ENCODE peak calls at places on chromosomes 1 and 21, in four cellular contexts. One of them, this sample, is unnamed.

GRCh38 chr1:20448626-20449215 is 37.3 kb downstream of the CAMK2N1 start:
- DNase-seq in astrocyte: no peak
- DNase-seq in activated CD8-positive, alpha-beta memory T cell treated with anti-CD3 and anti-CD28 coated beads for 1 hour: no peak
- DNase-seq in retinal pigment epithelial cell: no peak
- DNase-seq in this sample: no peak

GRCh38 chr1:207814469-207814868 is 62.6 kb downstream of the CD46 start:
- DNase-seq in retinal pigment epithelial cell: no peak
- DNase-seq in activated CD8-positive, alpha-beta memory T cell treated with anti-CD3 and anti-CD28 coated beads for 1 hour: no peak
- DNase-seq in astrocyte: no peak
- DNase-seq in this sample: no peak

GRCh38 chr1:83554174-83554573 is 444.8 kb downstream of the TTLL7 start:
- DNase-seq in retinal pigment epithelial cell: no peak
- DNase-seq in astrocyte: no peak
- DNase-seq in activated CD8-positive, alpha-beta memory T cell treated with anti-CD3 and anti-CD28 coated beads for 1 hour: no peak
- DNase-seq in this sample: no peak

GRCh38 chr1:117511273-117511672 is 94.6 kb upstream of the TENT5C start:
- DNase-seq in astrocyte: no peak
- DNase-seq in activated CD8-positive, alpha-beta memory T cell treated with anti-CD3 and anti-CD28 coated beads for 1 hour: no peak
- DNase-seq in retinal pigment epithelial cell: no peak
- DNase-seq in this sample: no peak

GRCh38 chr1:9374748-9375345 is 82.2 kb downstream of the SPSB1 start:
- DNase-seq in astrocyte: no peak
- DNase-seq in activated CD8-positive, alpha-beta memory T cell treated with anti-CD3 and anti-CD28 coated beads for 1 hour: no peak
- DNase-seq in retinal pigment epithelial cell: peak; percentile 48
- DNase-seq in this sample: no peak

GRCh38 chr1:10497109-10497508 is 22.4 kb downstream of the PEX14 start:
- DNase-seq in retinal pigment epithelial cell: no peak
- DNase-seq in activated CD8-positive, alpha-beta memory T cell treated with anti-CD3 and anti-CD28 coated beads for 1 hour: no peak
- DNase-seq in astrocyte: no peak
- DNase-seq in this sample: no peak

GRCh38 chr21:33061233-33061632 is 8.7 kb upstream of the OLIG1 start:
- DNase-seq in activated CD8-positive, alpha-beta memory T cell treated with anti-CD3 and anti-CD28 coated beads for 1 hour: no peak
- DNase-seq in retinal pigment epithelial cell: no peak
- DNase-seq in astrocyte: no peak
- DNase-seq in this sample: no peak

GRCh38 chr1:209674957-209675566 is at the start of gene G0S2:
- DNase-seq in retinal pigment epithelial cell: no peak
- DNase-seq in activated CD8-positive, alpha-beta memory T cell treated with anti-CD3 and anti-CD28 coated beads for 1 hour: no peak
- DNase-seq in astrocyte: peak; percentile 29
- DNase-seq in this sample: no peak

GRCh38 chr1:209607102-209607794 is 23.7 kb downstream of the CAMK1G start:
- DNase-seq in retinal pigment epithelial cell: no peak
- DNase-seq in activated CD8-positive, alpha-beta memory T cell treated with anti-CD3 and anti-CD28 coated beads for 1 hour: no peak
- DNase-seq in astrocyte: peak; percentile 10
- DNase-seq in this sample: peak; percentile 79

GRCh38 chr1:58898739-58899580 is 115.1 kb upstream of the JUN start:
- DNase-seq in retinal pigment epithelial cell: no peak
- DNase-seq in astrocyte: no peak
- DNase-seq in activated CD8-positive, alpha-beta memory T cell treated with anti-CD3 and anti-CD28 coated beads for 1 hour: no peak
- DNase-seq in this sample: no peak

GRCh38 chr1:155184835-155185782 is 11.5 kb downstream of the TRIM46 start:
- DNase-seq in activated CD8-positive, alpha-beta memory T cell treated with anti-CD3 and anti-CD28 coated beads for 1 hour: no peak
- DNase-seq in astrocyte: no peak
- DNase-seq in retinal pigment epithelial cell: no peak
- DNase-seq in this sample: no peak

GRCh38 chr1:236809133-236809532 is 14.0 kb downstream of the MTR start:
- DNase-seq in retinal pigment epithelial cell: no peak
- DNase-seq in activated CD8-positive, alpha-beta memory T cell treated with anti-CD3 and anti-CD28 coated beads for 1 hour: no peak
- DNase-seq in astrocyte: no peak
- DNase-seq in this sample: no peak

GRCh38 chr21:38773108-38774061 is 32.3 kb upstream of the ETS2 start:
- DNase-seq in activated CD8-positive, alpha-beta memory T cell treated with anti-CD3 and anti-CD28 coated beads for 1 hour: no peak
- DNase-seq in astrocyte: peak; percentile 96
- DNase-seq in retinal pigment epithelial cell: peak; percentile 95
- DNase-seq in this sample: peak; percentile 70

GRCh38 chr1:216566809-216567208 is 143.6 kb upstream of the USH2A start:
- DNase-seq in astrocyte: peak; percentile 1
- DNase-seq in retinal pigment epithelial cell: no peak
- DNase-seq in activated CD8-positive, alpha-beta memory T cell treated with anti-CD3 and anti-CD28 coated beads for 1 hour: no peak
- DNase-seq in this sample: no peak

GRCh38 chr1:202698276-202698675 is 12.0 kb downstream of the SYT2 start:
- DNase-seq in retinal pigment epithelial cell: no peak
- DNase-seq in astrocyte: no peak
- DNase-seq in activated CD8-positive, alpha-beta memory T cell treated with anti-CD3 and anti-CD28 coated beads for 1 hour: no peak
- DNase-seq in this sample: no peak

GRCh38 chr21:39348040-39348354 is 891 bp downstream of the HMGN1 start:
- DNase-seq in activated CD8-positive, alpha-beta memory T cell treated with anti-CD3 and anti-CD28 coated beads for 1 hour: no peak
- DNase-seq in retinal pigment epithelial cell: no peak
- DNase-seq in astrocyte: no peak
- DNase-seq in this sample: no peak

GRCh38 chr1:226405411-226405988 is 2.4 kb downstream of the PARP1 start:
- DNase-seq in activated CD8-positive, alpha-beta memory T cell treated with anti-CD3 and anti-CD28 coated beads for 1 hour: no peak
- DNase-seq in astrocyte: no peak
- DNase-seq in retinal pigment epithelial cell: no peak
- DNase-seq in this sample: no peak

GRCh38 chr21:44505673-44506278 is 34.2 kb downstream of the KRTAP10-1 start:
- DNase-seq in activated CD8-positive, alpha-beta memory T cell treated with anti-CD3 and anti-CD28 coated beads for 1 hour: no peak
- DNase-seq in retinal pigment epithelial cell: no peak
- DNase-seq in astrocyte: no peak
- DNase-seq in this sample: peak; percentile 1

GRCh38 chr1:2091611-2092604 is 41.7 kb downstream of the PRKCZ start:
- DNase-seq in retinal pigment epithelial cell: no peak
- DNase-seq in activated CD8-positive, alpha-beta memory T cell treated with anti-CD3 and anti-CD28 coated beads for 1 hour: peak; percentile 15
- DNase-seq in astrocyte: no peak
- DNase-seq in this sample: no peak

GRCh38 chr1:1259948-1260614 is 13.6 kb upstream of the C1QTNF12 start:
- DNase-seq in activated CD8-positive, alpha-beta memory T cell treated with anti-CD3 and anti-CD28 coated beads for 1 hour: no peak
- DNase-seq in retinal pigment epithelial cell: no peak
- DNase-seq in astrocyte: no peak
- DNase-seq in this sample: no peak

GRCh38 chr1:171595324-171595723 is 26.7 kb upstream of the MYOCOS start:
- DNase-seq in astrocyte: peak; percentile 66
- DNase-seq in retinal pigment epithelial cell: no peak
- DNase-seq in activated CD8-positive, alpha-beta memory T cell treated with anti-CD3 and anti-CD28 coated beads for 1 hour: no peak
- DNase-seq in this sample: peak; percentile 66

GRCh38 chr1:117959364-117959763 is 29.8 kb downstream of the WDR3 start:
- DNase-seq in astrocyte: peak; percentile 48
- DNase-seq in retinal pigment epithelial cell: no peak
- DNase-seq in activated CD8-positive, alpha-beta memory T cell treated with anti-CD3 and anti-CD28 coated beads for 1 hour: no peak
- DNase-seq in this sample: no peak

GRCh38 chr1:62286778-62287224 is 32.4 kb downstream of the KANK4 start:
- DNase-seq in activated CD8-positive, alpha-beta memory T cell treated with anti-CD3 and anti-CD28 coated beads for 1 hour: no peak
- DNase-seq in astrocyte: no peak
- DNase-seq in retinal pigment epithelial cell: no peak
- DNase-seq in this sample: no peak

GRCh38 chr1:8040586-8040985 is 14.5 kb upstream of the ERRFI1 start:
- DNase-seq in activated CD8-positive, alpha-beta memory T cell treated with anti-CD3 and anti-CD28 coated beads for 1 hour: no peak
- DNase-seq in astrocyte: peak; percentile 99
- DNase-seq in retinal pigment epithelial cell: peak; percentile 89
- DNase-seq in this sample: peak; percentile 90